ENCODE peak calls at places on chromosomes 16 and 17, in eight cellular contexts. X is GM12865, A is lower leg skin, B is K562, T is Peyer's patch, G is astrocyte of the spinal cord, S is WTC11, H is IMR-90. P is an unnamed sample.

GRCh38 chr17:74089869-74090464 is 113.5 kb upstream of the RPL38 start:
- DNase-seq in X (peak), A (no peak), B (peak), T (peak), G (peak), S (peak), H (no peak), P (peak)

GRCh38 chr17:2996208-2996855 is 67.1 kb downstream of the OR1D5 start:
- DNase-seq in X (no peak), A (no peak), B (no peak), T (no peak), G (no peak), S (no peak), H (peak), P (no peak)

GRCh38 chr17:65228287-65228686 is 91.1 kb downstream of the RGS9 start:
- DNase-seq in X (peak), A (no peak), B (no peak), T (no peak), G (no peak), S (no peak), H (no peak), P (no peak)

GRCh38 chr17:29587591-29587990 is 1.9 kb downstream of the GIT1 start:
- DNase-seq in X (no peak), A (no peak), B (no peak), T (no peak), G (no peak), S (no peak), H (no peak), P (no peak)

GRCh38 chr17:48624118-48624517 is 2.0 kb downstream of the HOXB9 start:
- DNase-seq in X (no peak), A (no peak), B (no peak), T (no peak), G (no peak), S (no peak), H (no peak), P (no peak)

GRCh38 chr16:52812945-52813556 is 239.6 kb downstream of the CHD9NB start:
- DNase-seq in X (no peak), A (no peak), B (no peak), T (no peak), G (peak), S (no peak), H (peak), P (no peak)

GRCh38 chr17:76095943-76096342 is 7.6 kb downstream of the EXOC7 start:
- DNase-seq in X (no peak), A (no peak), B (no peak), T (no peak), G (no peak), S (no peak), H (no peak), P (no peak)

GRCh38 chr16:87389245-87389644 is 2.9 kb upstream of the MAP1LC3B start:
- DNase-seq in X (no peak), A (no peak), B (no peak), T (no peak), G (no peak), S (no peak), H (no peak), P (no peak)

GRCh38 chr16:75703341-75703740 is 2.1 kb upstream of the DUXB start:
- DNase-seq in X (no peak), A (no peak), B (no peak), T (no peak), G (peak), S (no peak), H (peak), P (no peak)

GRCh38 chr17:4537451-4538235 is 17.5 kb downstream of the MYBBP1A start:
- DNase-seq in X (no peak), A (no peak), B (no peak), T (no peak), G (no peak), S (no peak), H (no peak), P (no peak)

GRCh38 chr16:360698-361336 is 8.3 kb upstream of the AXIN1 start:
- DNase-seq in X (no peak), A (no peak), B (no peak), T (no peak), G (no peak), S (no peak), H (no peak), P (no peak)

GRCh38 chr17:62869885-62870580 is 61.9 kb upstream of the MARCHF10 start:
- DNase-seq in X (peak), A (no peak), B (no peak), T (no peak), G (peak), S (peak), H (peak), P (no peak)

GRCh38 chr16:63613701-63614100 is 1508.2 kb downstream of the CDH11 start:
- DNase-seq in X (no peak), A (no peak), B (no peak), T (no peak), G (peak), S (no peak), H (peak), P (no peak)

GRCh38 chr17:73933871-73934270 is 269.6 kb upstream of the RPL38 start:
- DNase-seq in X (no peak), A (no peak), B (no peak), T (no peak), G (no peak), S (no peak), H (no peak), P (no peak)

GRCh38 chr17:62064791-62065563 is at the start of gene MED13:
- DNase-seq in X (peak), A (peak), B (peak), T (peak), G (peak), S (peak), H (peak), P (peak)

GRCh38 chr17:48603959-48604769 is 622 bp downstream of the HOXB6 start:
- DNase-seq in X (no peak), A (peak), B (peak), T (peak), G (no peak), S (no peak), H (no peak), P (no peak)

GRCh38 chr16:68079616-68080344 is 5.4 kb upstream of the NFATC3 start:
- DNase-seq in X (peak), A (peak), B (peak), T (peak), G (no peak), S (no peak), H (no peak), P (peak)

GRCh38 chr17:50944054-50944901 is 78.1 kb upstream of the TOB1 start:
- DNase-seq in X (peak), A (peak), B (peak), T (peak), G (no peak), S (peak), H (peak), P (peak)

GRCh38 chr16:369866-370436 is 387 bp downstream of the MRPL28 start:
- DNase-seq in X (no peak), A (no peak), B (no peak), T (peak), G (peak), S (no peak), H (no peak), P (peak)

GRCh38 chr16:88534731-88535141 is 35.5 kb upstream of the ZC3H18 start:
- DNase-seq in X (peak), A (no peak), B (no peak), T (no peak), G (peak), S (peak), H (peak), P (no peak)

GRCh38 chr17:57597531-57598453 is 147.3 kb downstream of the CCDC182 start:
- DNase-seq in X (no peak), A (no peak), B (peak), T (peak), G (peak), S (peak), H (peak), P (peak)

GRCh38 chr16:58087209-58087913 is 41.8 kb downstream of the CFAP20 start:
- DNase-seq in X (no peak), A (no peak), B (no peak), T (no peak), G (no peak), S (no peak), H (no peak), P (no peak)

GRCh38 chr17:1004769-1005295 is 7.9 kb downstream of the TIMM22 start:
- DNase-seq in X (no peak), A (no peak), B (peak), T (no peak), G (no peak), S (no peak), H (no peak), P (no peak)

GRCh38 chr17:35778641-35779196 is 16.7 kb downstream of the MMP28 start:
- DNase-seq in X (no peak), A (no peak), B (no peak), T (no peak), G (no peak), S (no peak), H (no peak), P (no peak)

GRCh38 chr17:64002658-64003525 is 4.7 kb downstream of the PRR29 start:
- DNase-seq in X (no peak), A (peak), B (peak), T (no peak), G (no peak), S (no peak), H (no peak), P (no peak)

DNA sequence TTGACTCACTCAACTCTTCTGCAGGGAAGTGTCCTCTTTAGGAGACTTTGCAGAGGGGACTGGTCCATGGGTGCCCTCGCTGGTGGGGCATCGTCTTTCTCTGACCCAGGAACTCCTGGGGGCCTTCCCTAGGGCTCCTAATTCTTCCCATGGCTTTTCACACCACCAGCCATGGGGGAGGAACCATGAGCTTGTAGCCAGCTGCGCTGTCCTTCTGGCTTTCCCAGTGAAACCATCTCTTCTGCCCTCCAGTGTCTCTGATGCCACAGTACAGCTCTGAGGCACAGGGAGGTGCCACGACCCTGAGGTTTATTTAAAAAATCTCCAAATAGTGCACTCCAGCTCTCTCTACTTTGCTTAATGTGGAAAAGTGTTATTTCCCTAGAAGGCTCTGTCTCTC is 78.6 kb downstream of the SDR42E1 start:
- DNase-seq in X (no peak), A (peak), B (no peak), T (no peak), G (no peak), S (no peak), H (no peak), P (no peak)
- TF ChIP-seq CTCF in X (no peak), A (no peak), B (peak), T (no peak), G (no peak), S (no peak), H (no peak), P (no peak)

GRCh38 chr17:45648642-45649041 is 135.5 kb upstream of the CRHR1 start:
- DNase-seq in X (no peak), A (no peak), B (no peak), T (no peak), G (no peak), S (peak), H (no peak), P (peak)
- TF ChIP-seq CTCF in X (peak), A (no peak), B (peak), T (no peak), G (peak), S (peak), H (no peak), P (peak)

GRCh38 chr17:39139561-39139960 is 11.9 kb downstream of the PLXDC1 start:
- DNase-seq in X (no peak), A (no peak), B (no peak), T (no peak), G (no peak), S (no peak), H (no peak), P (no peak)

GRCh38 chr17:39138416-39139136 is 12.9 kb downstream of the PLXDC1 start:
- DNase-seq in X (no peak), A (no peak), B (no peak), T (no peak), G (peak), S (no peak), H (no peak), P (no peak)

GRCh38 chr17:39141294-39141693 is 10.1 kb downstream of the PLXDC1 start:
- DNase-seq in X (no peak), A (no peak), B (no peak), T (no peak), G (no peak), S (no peak), H (no peak), P (no peak)

GRCh38 chr17:39141915-39142664 is 9.3 kb downstream of the PLXDC1 start:
- DNase-seq in X (no peak), A (no peak), B (no peak), T (no peak), G (no peak), S (no peak), H (no peak), P (no peak)

DNA sequence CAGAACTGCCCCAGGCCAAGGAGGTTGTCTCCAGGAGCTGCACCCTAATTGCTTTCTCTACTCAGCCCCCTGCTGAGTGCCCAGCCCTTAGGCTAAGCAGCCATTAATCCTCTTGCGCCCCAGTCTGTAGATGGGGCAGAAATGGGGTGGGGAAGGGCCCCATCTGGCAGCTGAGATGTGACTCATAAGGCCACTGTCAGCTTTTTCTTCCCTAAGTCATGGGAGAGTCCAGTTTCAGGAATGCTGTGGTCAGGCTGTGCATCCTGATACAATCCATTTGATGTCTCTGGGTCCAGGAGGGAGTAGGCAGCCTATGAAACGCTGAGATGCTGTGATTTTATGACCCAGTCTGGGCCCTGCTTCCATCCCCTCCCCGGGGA is 12.3 kb downstream of the PLXDC1 start:
- DNase-seq in X (no peak), A (no peak), B (no peak), T (no peak), G (peak), S (no peak), H (peak), P (no peak)
- TF ChIP-seq CTCF in X (no peak), A (no peak), B (no peak), T (no peak), G (no peak), S (no peak), H (no peak), P (no peak)

DNA sequence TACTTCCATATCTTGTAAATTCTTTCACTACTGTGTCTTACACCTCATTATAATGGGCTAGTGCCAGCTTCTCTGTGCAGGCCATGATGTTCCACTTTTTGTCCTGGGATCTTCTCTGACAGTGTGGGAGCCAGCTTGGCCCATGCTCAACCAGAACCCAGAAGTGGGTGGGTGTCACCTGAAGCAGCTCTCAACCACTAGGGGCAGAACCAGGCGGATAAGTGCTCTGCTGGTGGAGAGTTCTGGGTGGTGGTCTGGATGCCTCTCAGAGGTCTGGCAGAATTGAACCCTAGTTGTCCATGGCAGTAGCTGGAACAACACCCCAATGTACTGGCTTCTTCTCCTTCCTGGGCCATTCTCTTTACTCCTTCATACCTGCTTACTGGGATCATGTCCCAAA is 254.1 kb upstream of the N4BP1 start:
- DNase-seq in X (no peak), A (no peak), B (no peak), T (no peak), G (no peak), S (peak), H (no peak), P (no peak)
- TF ChIP-seq CTCF in X (no peak), A (no peak), B (peak), T (no peak), G (no peak), S (no peak), H (no peak), P (peak)

GRCh38 chr16:77057161-77057736 is 133.7 kb upstream of the MON1B start:
- DNase-seq in X (no peak), A (no peak), B (no peak), T (no peak), G (no peak), S (no peak), H (no peak), P (no peak)
- TF ChIP-seq CTCF in X (no peak), A (no peak), B (no peak), T (no peak), G (no peak), S (no peak), H (no peak), P (no peak)

GRCh38 chr17:78294356-78294755 is 62.9 kb downstream of the TMEM235 start:
- DNase-seq in X (no peak), A (no peak), B (no peak), T (no peak), G (no peak), S (no peak), H (no peak), P (no peak)
- TF ChIP-seq CTCF in X (no peak), A (no peak), B (no peak), T (no peak), G (no peak), S (no peak), H (no peak), P (no peak)